ENCODE peak calls at places on chromosomes 12 and 14, in eight cellular contexts. One of them, this sample, is unnamed. For H3K36me3, the result is how much of the 10 kb centered on the place peaks cover.

GRCh38 chr14:61712137-61712536 is 16.8 kb downstream of the HIF1A start:
- DNase-seq in fibroblast of lung: no peak
- DNase-seq in endothelial cell of umbilical vein: no peak
- DNase-seq in SK-N-MC: no peak
- DNase-seq in transverse colon: no peak
- DNase-seq in cardiac muscle cell: peak
- DNase-seq in IMR-90: no peak
- DNase-seq in thoracic aorta: no peak
- DNase-seq in this sample: no peak

GRCh38 chr12:93829073-93829472 is 151.9 kb downstream of the CRADD start:
- DNase-seq in fibroblast of lung: no peak
- DNase-seq in endothelial cell of umbilical vein: no peak
- DNase-seq in SK-N-MC: no peak
- DNase-seq in transverse colon: no peak
- DNase-seq in cardiac muscle cell: peak
- DNase-seq in IMR-90: no peak
- DNase-seq in thoracic aorta: no peak
- DNase-seq in this sample: no peak

GRCh38 chr14:91396959-91397815 is 20.4 kb downstream of the CCDC88C start:
- DNase-seq in fibroblast of lung: no peak
- DNase-seq in endothelial cell of umbilical vein: peak
- DNase-seq in SK-N-MC: no peak
- DNase-seq in transverse colon: peak
- DNase-seq in cardiac muscle cell: no peak
- DNase-seq in IMR-90: no peak
- DNase-seq in thoracic aorta: no peak
- DNase-seq in this sample: no peak

GRCh38 chr12:122009741-122010140 is 11.9 kb upstream of the BCL7A start:
- DNase-seq in fibroblast of lung: no peak
- DNase-seq in endothelial cell of umbilical vein: no peak
- DNase-seq in SK-N-MC: no peak
- DNase-seq in transverse colon: no peak
- DNase-seq in cardiac muscle cell: no peak
- DNase-seq in IMR-90: no peak
- DNase-seq in thoracic aorta: no peak
- DNase-seq in this sample: no peak

GRCh38 chr12:64998327-64999156 is 122.6 kb downstream of the WIF1 start:
- DNase-seq in fibroblast of lung: no peak
- DNase-seq in endothelial cell of umbilical vein: no peak
- DNase-seq in SK-N-MC: no peak
- DNase-seq in transverse colon: no peak
- DNase-seq in cardiac muscle cell: peak
- DNase-seq in IMR-90: no peak
- DNase-seq in thoracic aorta: no peak
- DNase-seq in this sample: no peak

GRCh38 chr14:104610749-104611310 is 6.3 kb upstream of the TMEM179 start:
- DNase-seq in fibroblast of lung: no peak
- DNase-seq in endothelial cell of umbilical vein: no peak
- DNase-seq in SK-N-MC: no peak
- DNase-seq in transverse colon: no peak
- DNase-seq in cardiac muscle cell: no peak
- DNase-seq in IMR-90: no peak
- DNase-seq in thoracic aorta: no peak
- DNase-seq in this sample: no peak

GRCh38 chr12:97093187-97093683 is 186.2 kb downstream of the NEDD1 start:
- DNase-seq in fibroblast of lung: no peak
- DNase-seq in endothelial cell of umbilical vein: no peak
- DNase-seq in SK-N-MC: no peak
- DNase-seq in transverse colon: no peak
- DNase-seq in cardiac muscle cell: no peak
- DNase-seq in IMR-90: no peak
- DNase-seq in thoracic aorta: no peak
- DNase-seq in this sample: no peak

GRCh38 chr12:109818900-109819500 is 14.2 kb downstream of the TRPV4 start:
- DNase-seq in fibroblast of lung: peak
- DNase-seq in endothelial cell of umbilical vein: no peak
- DNase-seq in SK-N-MC: no peak
- DNase-seq in transverse colon: no peak
- DNase-seq in cardiac muscle cell: peak
- DNase-seq in IMR-90: peak
- DNase-seq in thoracic aorta: no peak
- DNase-seq in this sample: peak

GRCh38 chr12:31591308-31591901 is 469 bp upstream of the DENND5B start:
- DNase-seq in fibroblast of lung: peak
- DNase-seq in endothelial cell of umbilical vein: peak
- DNase-seq in SK-N-MC: no peak
- DNase-seq in transverse colon: peak
- DNase-seq in cardiac muscle cell: peak
- DNase-seq in IMR-90: no peak
- DNase-seq in thoracic aorta: no peak
- DNase-seq in this sample: peak

GRCh38 chr14:28609228-28609828 is 157.3 kb upstream of the FOXG1 start:
- DNase-seq in fibroblast of lung: peak
- DNase-seq in endothelial cell of umbilical vein: peak
- DNase-seq in SK-N-MC: peak
- DNase-seq in transverse colon: peak
- DNase-seq in cardiac muscle cell: peak
- DNase-seq in IMR-90: peak
- DNase-seq in thoracic aorta: no peak
- DNase-seq in this sample: peak

GRCh38 chr14:92500491-92500941 is 13.1 kb upstream of the RIN3 start:
- DNase-seq in fibroblast of lung: no peak
- DNase-seq in endothelial cell of umbilical vein: no peak
- DNase-seq in SK-N-MC: no peak
- DNase-seq in transverse colon: no peak
- DNase-seq in cardiac muscle cell: peak
- DNase-seq in IMR-90: no peak
- DNase-seq in thoracic aorta: no peak
- DNase-seq in this sample: no peak

GRCh38 chr14:32938719-32939253 is at the start of gene NPAS3:
- DNase-seq in fibroblast of lung: no peak
- DNase-seq in endothelial cell of umbilical vein: no peak
- DNase-seq in SK-N-MC: no peak
- DNase-seq in transverse colon: no peak
- DNase-seq in cardiac muscle cell: peak
- DNase-seq in IMR-90: no peak
- DNase-seq in thoracic aorta: no peak
- DNase-seq in this sample: peak

GRCh38 chr14:23119362-23120327 is 590 bp upstream of the CEBPE start:
- DNase-seq in fibroblast of lung: no peak
- DNase-seq in endothelial cell of umbilical vein: no peak
- DNase-seq in SK-N-MC: no peak
- DNase-seq in transverse colon: no peak
- DNase-seq in cardiac muscle cell: no peak
- DNase-seq in IMR-90: no peak
- DNase-seq in thoracic aorta: no peak
- DNase-seq in this sample: no peak

DNA sequence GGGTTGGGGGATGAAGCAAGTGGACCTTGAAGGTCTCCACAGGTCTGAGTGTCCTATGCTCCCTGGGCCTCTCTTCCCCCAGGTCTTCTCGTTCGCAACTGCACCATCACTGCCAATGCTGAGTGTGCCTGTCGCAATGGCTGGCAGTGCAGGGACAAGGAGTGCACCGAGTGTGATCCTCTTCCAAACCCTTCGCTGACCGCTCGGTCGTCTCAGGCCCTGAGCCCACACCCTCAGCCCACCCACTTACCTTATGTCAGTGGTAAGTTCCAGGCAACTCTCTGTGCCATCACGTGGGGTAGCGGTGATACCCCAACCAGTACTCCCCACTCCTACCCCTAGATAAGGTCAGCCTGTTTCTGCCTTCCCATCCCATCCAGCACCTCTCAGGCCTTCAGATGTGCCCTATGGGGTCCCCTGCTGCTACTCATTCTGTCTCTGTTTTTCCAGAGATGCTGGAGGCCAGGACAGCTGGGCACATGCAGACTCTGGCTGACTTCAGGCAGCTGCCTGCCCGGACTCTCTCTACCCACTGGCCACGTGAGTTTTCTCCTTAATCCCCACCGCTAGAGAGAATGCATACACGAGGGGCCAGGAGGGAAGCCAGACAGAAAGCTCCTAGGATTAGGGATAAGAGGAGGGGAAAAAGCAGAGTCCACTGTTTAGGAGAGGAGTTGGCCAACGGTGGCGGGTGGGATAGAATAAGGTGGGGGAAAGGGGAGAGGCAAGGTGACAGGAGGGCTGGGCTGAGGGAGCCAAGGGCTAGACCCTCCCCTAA is 1.6 kb upstream of the TAPBPL start:
- DNase-seq in fibroblast of lung: no peak
- DNase-seq in endothelial cell of umbilical vein: no peak
- DNase-seq in SK-N-MC: no peak
- DNase-seq in transverse colon: no peak
- DNase-seq in cardiac muscle cell: no peak
- DNase-seq in IMR-90: no peak
- DNase-seq in thoracic aorta: no peak
- DNase-seq in this sample: peak
- H3K4me3 ChIP-seq in fibroblast of lung: peak
- H3K4me3 ChIP-seq in endothelial cell of umbilical vein: no peak
- H3K4me3 ChIP-seq in SK-N-MC: no peak
- H3K4me3 ChIP-seq in transverse colon: peak
- H3K4me3 ChIP-seq in cardiac muscle cell: peak
- H3K4me3 ChIP-seq in IMR-90: peak
- H3K4me3 ChIP-seq in thoracic aorta: peak
- H3K4me3 ChIP-seq in this sample: peak

GRCh38 chr12:48934312-48934706 is 9.0 kb upstream of the FKBP11 start:
- DNase-seq in fibroblast of lung: no peak
- DNase-seq in endothelial cell of umbilical vein: no peak
- DNase-seq in SK-N-MC: no peak
- DNase-seq in transverse colon: no peak
- DNase-seq in cardiac muscle cell: no peak
- DNase-seq in IMR-90: no peak
- DNase-seq in thoracic aorta: no peak
- DNase-seq in this sample: no peak
- H3K36me3 ChIP-seq in fibroblast of lung: under half
- H3K36me3 ChIP-seq in endothelial cell of umbilical vein: under half
- H3K36me3 ChIP-seq in SK-N-MC: half or more
- H3K36me3 ChIP-seq in transverse colon: under half
- H3K36me3 ChIP-seq in cardiac muscle cell: under half
- H3K36me3 ChIP-seq in IMR-90: half or more
- H3K36me3 ChIP-seq in thoracic aorta: under half
- H3K36me3 ChIP-seq in this sample: half or more

GRCh38 chr14:38039526-38039925 is 168.2 kb upstream of the SSTR1 start:
- DNase-seq in fibroblast of lung: peak
- DNase-seq in endothelial cell of umbilical vein: no peak
- DNase-seq in SK-N-MC: no peak
- DNase-seq in transverse colon: no peak
- DNase-seq in cardiac muscle cell: peak
- DNase-seq in IMR-90: peak
- DNase-seq in thoracic aorta: no peak
- DNase-seq in this sample: no peak

GRCh38 chr14:38042356-38042755 is 165.3 kb upstream of the SSTR1 start:
- DNase-seq in fibroblast of lung: peak
- DNase-seq in endothelial cell of umbilical vein: peak
- DNase-seq in SK-N-MC: no peak
- DNase-seq in transverse colon: no peak
- DNase-seq in cardiac muscle cell: peak
- DNase-seq in IMR-90: peak
- DNase-seq in thoracic aorta: no peak
- DNase-seq in this sample: peak

GRCh38 chr14:38045461-38045860 is 162.2 kb upstream of the SSTR1 start:
- DNase-seq in fibroblast of lung: no peak
- DNase-seq in endothelial cell of umbilical vein: no peak
- DNase-seq in SK-N-MC: no peak
- DNase-seq in transverse colon: no peak
- DNase-seq in cardiac muscle cell: no peak
- DNase-seq in IMR-90: no peak
- DNase-seq in thoracic aorta: no peak
- DNase-seq in this sample: no peak

GRCh38 chr14:38044710-38045109 is 163.0 kb upstream of the SSTR1 start:
- DNase-seq in fibroblast of lung: no peak
- DNase-seq in endothelial cell of umbilical vein: no peak
- DNase-seq in SK-N-MC: no peak
- DNase-seq in transverse colon: no peak
- DNase-seq in cardiac muscle cell: no peak
- DNase-seq in IMR-90: no peak
- DNase-seq in thoracic aorta: no peak
- DNase-seq in this sample: no peak

DNA sequence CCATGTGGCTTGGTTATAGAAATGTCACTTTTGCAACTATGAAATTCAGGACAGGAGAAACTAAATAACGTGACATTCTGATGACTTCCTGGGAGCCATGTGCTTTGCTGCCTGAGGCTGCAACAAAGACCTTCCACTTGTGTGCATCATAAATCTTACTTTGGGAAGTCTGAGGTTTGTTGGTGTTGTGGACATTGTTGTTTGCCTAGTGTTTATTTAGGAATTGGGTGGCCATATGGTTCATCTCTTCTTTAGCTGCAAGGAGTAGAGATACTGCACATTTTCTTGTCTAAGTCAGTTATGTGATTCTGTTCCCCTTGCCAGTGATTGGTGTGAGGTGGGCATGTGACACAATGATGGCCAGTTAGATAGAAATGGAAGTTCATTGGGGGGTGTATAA is 167.3 kb upstream of the SSTR1 start:
- DNase-seq in fibroblast of lung: no peak
- DNase-seq in endothelial cell of umbilical vein: no peak
- DNase-seq in SK-N-MC: no peak
- DNase-seq in transverse colon: no peak
- DNase-seq in cardiac muscle cell: no peak
- DNase-seq in IMR-90: no peak
- DNase-seq in thoracic aorta: no peak
- DNase-seq in this sample: no peak
- H3K4me3 ChIP-seq in fibroblast of lung: no peak
- H3K4me3 ChIP-seq in endothelial cell of umbilical vein: no peak
- H3K4me3 ChIP-seq in SK-N-MC: no peak
- H3K4me3 ChIP-seq in transverse colon: no peak
- H3K4me3 ChIP-seq in cardiac muscle cell: no peak
- H3K4me3 ChIP-seq in IMR-90: no peak
- H3K4me3 ChIP-seq in thoracic aorta: no peak
- H3K4me3 ChIP-seq in this sample: no peak

GRCh38 chr14:55153951-55154350 is 24.9 kb downstream of the LGALS3 start:
- DNase-seq in fibroblast of lung: no peak
- DNase-seq in endothelial cell of umbilical vein: no peak
- DNase-seq in SK-N-MC: no peak
- DNase-seq in transverse colon: no peak
- DNase-seq in cardiac muscle cell: no peak
- DNase-seq in IMR-90: no peak
- DNase-seq in thoracic aorta: no peak
- DNase-seq in this sample: no peak

GRCh38 chr14:55146425-55146824 is 17.4 kb downstream of the LGALS3 start:
- DNase-seq in fibroblast of lung: no peak
- DNase-seq in endothelial cell of umbilical vein: no peak
- DNase-seq in SK-N-MC: no peak
- DNase-seq in transverse colon: no peak
- DNase-seq in cardiac muscle cell: peak
- DNase-seq in IMR-90: no peak
- DNase-seq in thoracic aorta: no peak
- DNase-seq in this sample: no peak

GRCh38 chr14:55152052-55152753 is 23.2 kb downstream of the LGALS3 start:
- DNase-seq in fibroblast of lung: peak
- DNase-seq in endothelial cell of umbilical vein: no peak
- DNase-seq in SK-N-MC: no peak
- DNase-seq in transverse colon: no peak
- DNase-seq in cardiac muscle cell: peak
- DNase-seq in IMR-90: peak
- DNase-seq in thoracic aorta: no peak
- DNase-seq in this sample: no peak

GRCh38 chr14:55157080-55157479 is 28.0 kb downstream of the LGALS3 start:
- DNase-seq in fibroblast of lung: no peak
- DNase-seq in endothelial cell of umbilical vein: peak
- DNase-seq in SK-N-MC: no peak
- DNase-seq in transverse colon: no peak
- DNase-seq in cardiac muscle cell: no peak
- DNase-seq in IMR-90: no peak
- DNase-seq in thoracic aorta: no peak
- DNase-seq in this sample: no peak

GRCh38 chr14:55151601-55152000 is 22.5 kb downstream of the LGALS3 start:
- DNase-seq in fibroblast of lung: no peak
- DNase-seq in endothelial cell of umbilical vein: no peak
- DNase-seq in SK-N-MC: no peak
- DNase-seq in transverse colon: no peak
- DNase-seq in cardiac muscle cell: no peak
- DNase-seq in IMR-90: peak
- DNase-seq in thoracic aorta: no peak
- DNase-seq in this sample: no peak
- H3K36me3 ChIP-seq in fibroblast of lung: under half
- H3K36me3 ChIP-seq in endothelial cell of umbilical vein: under half
- H3K36me3 ChIP-seq in SK-N-MC: half or more
- H3K36me3 ChIP-seq in transverse colon: under half
- H3K36me3 ChIP-seq in cardiac muscle cell: under half
- H3K36me3 ChIP-seq in IMR-90: under half
- H3K36me3 ChIP-seq in thoracic aorta: under half
- H3K36me3 ChIP-seq in this sample: half or more